ENCODE peak calls at places on chromosomes 3 and 15, in six cellular contexts. C is adrenal gland, R is spleen, N is neural progenitor cell, A is endothelial cell of umbilical vein, E is DND-41. I is an unnamed sample.

GRCh38 chr3:45988804-45989203 is 6.8 kb downstream of the FYCO1 start:
- DNase-seq in A (peak; percentile 78), E (no peak), C (no peak), N (no peak), R (no peak), I (peak; percentile 62)

GRCh38 chr3:197730200-197730599 is 6.5 kb downstream of the RUBCN start:
- DNase-seq in R (no peak), C (no peak), A (no peak), E (no peak), N (no peak), I (peak; percentile 63)

GRCh38 chr3:46293991-46294833 is 52.0 kb downstream of the CCR3 start:
- DNase-seq in R (no peak), C (no peak), A (no peak), E (no peak), N (no peak), I (no peak)

GRCh38 chr3:72405943-72406585 is 442.2 kb downstream of the SHQ1 start:
- DNase-seq in C (no peak), N (no peak), R (no peak), A (no peak), E (no peak), I (peak; percentile 57)

GRCh38 chr3:8824238-8824637 is 54.8 kb upstream of the OXTR start:
- DNase-seq in A (no peak), E (no peak), C (no peak), N (no peak), R (no peak), I (no peak)

GRCh38 chr15:40754574-40754882 is 526 bp downstream of the RMDN3 start:
- DNase-seq in E (no peak), A (peak; percentile 25), R (peak; percentile 89), N (peak; percentile 39), C (peak; percentile 42), I (peak; percentile 23)

GRCh38 chr3:149277338-149277813 is 55.7 kb upstream of the CP start:
- DNase-seq in N (no peak), E (peak; percentile 45), C (no peak), R (no peak), A (peak; percentile 89), I (no peak)

GRCh38 chr15:100309109-100309983 is 32.4 kb downstream of the ADAMTS17 start:
- DNase-seq in E (no peak), R (no peak), N (no peak), A (no peak), C (no peak), I (no peak)

GRCh38 chr15:64251121-64251520 is 88.3 kb upstream of the PPIB start:
- DNase-seq in E (no peak), R (no peak), C (no peak), N (no peak), A (no peak), I (no peak)

GRCh38 chr3:158470944-158471638 is 99.9 kb upstream of the MLF1 start:
- DNase-seq in A (no peak), C (no peak), R (no peak), N (no peak), E (no peak), I (no peak)

GRCh38 chr3:182389041-182389815 is 404.1 kb upstream of the ATP11B start:
- DNase-seq in C (no peak), N (no peak), E (no peak), R (no peak), A (no peak), I (no peak)

GRCh38 chr3:23945903-23946751 is 1.0 kb downstream of the NR1D2 start:
- DNase-seq in N (peak; percentile 99), R (peak; percentile 99), E (peak; percentile 97), C (peak; percentile 99), A (peak; percentile 98), I (peak; percentile 99)

GRCh38 chr3:62149962-62150361 is 223.4 kb downstream of the FEZF2 start:
- DNase-seq in A (no peak), N (no peak), E (no peak), R (no peak), C (no peak), I (peak; percentile 34)

GRCh38 chr3:129291487-129291886 is 12.8 kb downstream of the HMCES start:
- DNase-seq in A (no peak), N (no peak), E (no peak), C (no peak), R (no peak), I (no peak)

GRCh38 chr3:69386535-69387385 is 872 bp upstream of the FRMD4B start:
- DNase-seq in C (no peak), A (no peak), N (peak; percentile 20), E (peak; percentile 76), R (no peak), I (no peak)

GRCh38 chr3:150945226-150945625 is 27.3 kb downstream of the CLRN1 start:
- DNase-seq in C (no peak), A (no peak), E (no peak), R (no peak), N (no peak), I (peak; percentile 78)

GRCh38 chr15:56963719-56964118 is 45.3 kb downstream of the TCF12 start:
- DNase-seq in N (no peak), E (peak; percentile 48), R (no peak), A (no peak), C (no peak), I (no peak)

GRCh38 chr3:42263354-42264346 is 2.3 kb downstream of the CCK start:
- DNase-seq in R (peak; percentile 68), C (no peak), E (no peak), A (no peak), N (peak; percentile 56), I (peak; percentile 28)
- TF ChIP-seq CTCF in R (no peak), C (no peak), E (no peak), A (no peak), N (peak; percentile 5), I (no peak)

DNA sequence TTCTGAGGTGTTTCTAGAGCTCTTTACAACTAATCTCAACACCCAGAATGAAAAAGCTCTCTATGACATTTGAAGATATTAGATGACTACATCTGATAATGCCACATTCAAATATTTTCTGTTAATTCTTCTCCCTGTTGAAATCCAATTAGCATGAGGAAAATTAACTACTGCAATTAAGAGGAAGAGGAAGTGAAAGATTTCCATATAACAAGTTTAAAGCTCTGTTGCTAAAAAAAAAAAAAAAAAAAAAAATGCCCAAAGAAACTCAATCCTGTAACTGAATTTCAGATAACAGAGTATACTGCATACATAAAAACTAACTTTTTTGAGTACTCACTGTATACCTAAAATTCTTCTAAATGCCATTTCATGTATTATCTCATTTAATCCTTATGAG is 109.8 kb downstream of the TNIK start:
- DNase-seq in N (no peak), R (no peak), E (no peak), A (no peak), C (no peak), I (no peak)
- H3K4me1 ChIP-seq in N (peaks cover 25% of the 10 kb centered on the region), R (peaks cover 18% of the 10 kb centered on the region), E (no peaks in the 10 kb centered on the region), A (peaks cover 66% of the 10 kb centered on the region), C (peaks cover 28% of the 10 kb centered on the region), I (peaks cover 32% of the 10 kb centered on the region)

GRCh38 chr3:183560607-183561006 is 5.1 kb upstream of the KLHL6 start:
- DNase-seq in C (no peak), N (peak; percentile 55), E (no peak), A (peak; percentile 22), R (no peak), I (no peak)
- TF ChIP-seq CTCF in C (no peak), N (peak; percentile 43), E (peak; percentile 16), A (peak; percentile 2), R (peak; percentile 22), I (no peak)

GRCh38 chr3:133461291-133461690 is 61.4 kb downstream of the BFSP2 start:
- DNase-seq in N (no peak), E (no peak), A (no peak), R (no peak), C (no peak), I (no peak)
- H3K4me1 ChIP-seq in N (peaks cover 58% of the 10 kb centered on the region), E (no peaks in the 10 kb centered on the region), A (no peaks in the 10 kb centered on the region), R (peaks cover 41% of the 10 kb centered on the region), C (no peaks in the 10 kb centered on the region), I (no peaks in the 10 kb centered on the region)